ENCODE peak calls at places on chromosomes 3 and 15, in nine cellular contexts. U, C, W, Z, P, R, F, D and L are unnamed samples.

GRCh38 chr3:36192901-36193300 is 187.4 kb upstream of the STAC start:
- DNase-seq in U (no peak), C (no peak), W (no peak), Z (no peak), P (no peak), R (no peak), F (no peak), D (no peak), L (no peak)

GRCh38 chr3:178001670-178002101 is 534.5 kb upstream of the KCNMB2 start:
- DNase-seq in U (no peak), C (no peak), W (no peak), Z (no peak), P (no peak), R (no peak), F (no peak), D (no peak), L (no peak)

GRCh38 chr3:156782921-156783320 is 43.2 kb upstream of the LEKR1 start:
- DNase-seq in U (no peak), C (no peak), W (peak; percentile 18), Z (no peak), P (no peak), R (no peak), F (no peak), D (no peak), L (no peak)

GRCh38 chr3:120678984-120679383 is 3.1 kb downstream of the HGD start:
- DNase-seq in U (no peak), C (peak; percentile 24), W (peak; percentile 24), Z (no peak), P (no peak), R (no peak), F (no peak), D (peak; percentile 27), L (no peak)

GRCh38 chr3:151395806-151396205 is 11.3 kb upstream of the P2RY12 start:
- DNase-seq in U (no peak), C (no peak), W (peak; percentile 67), Z (no peak), P (peak; percentile 73), R (no peak), F (no peak), D (no peak), L (no peak)

GRCh38 chr15:43941555-43941954 is 114.8 kb downstream of the WDR76 start:
- DNase-seq in U (no peak), C (no peak), W (no peak), Z (no peak), P (no peak), R (peak; percentile 38), F (no peak), D (no peak), L (no peak)

GRCh38 chr15:74616996-74617395 is 1.4 kb downstream of the CLK3 start:
- DNase-seq in U (no peak), C (no peak), W (peak; percentile 9), Z (no peak), P (no peak), R (no peak), F (no peak), D (no peak), L (no peak)

GRCh38 chr3:27633224-27633545 is 88.9 kb downstream of the EOMES start:
- DNase-seq in U (no peak), C (no peak), W (peak; percentile 60), Z (no peak), P (no peak), R (no peak), F (no peak), D (no peak), L (no peak)

GRCh38 chr15:71249986-71250385 is 134.7 kb downstream of the THSD4 start:
- DNase-seq in U (no peak), C (no peak), W (no peak), Z (no peak), P (no peak), R (no peak), F (no peak), D (no peak), L (no peak)

GRCh38 chr3:179750720-179751328 is 98.0 kb downstream of the USP13 start:
- DNase-seq in U (no peak), C (no peak), W (peak; percentile 13), Z (no peak), P (no peak), R (no peak), F (peak; percentile 59), D (peak; percentile 17), L (no peak)

GRCh38 chr3:190701096-190701532 is 161.4 kb downstream of the GMNC start:
- DNase-seq in U (no peak), C (peak; percentile 61), W (peak; percentile 43), Z (peak; percentile 37), P (peak; percentile 27), R (peak; percentile 54), F (peak; percentile 66), D (peak; percentile 40), L (no peak)

GRCh38 chr3:42718338-42718737 is 15.7 kb upstream of the HHATL start:
- DNase-seq in U (no peak), C (no peak), W (no peak), Z (peak; percentile 4), P (no peak), R (no peak), F (no peak), D (no peak), L (no peak)

GRCh38 chr3:47705391-47705790 is 76.3 kb downstream of the SMARCC1 start:
- DNase-seq in U (no peak), C (no peak), W (no peak), Z (no peak), P (no peak), R (no peak), F (no peak), D (no peak), L (no peak)

GRCh38 chr15:62847900-62848489 is 194.6 kb upstream of the TPM1 start:
- DNase-seq in U (peak; percentile 86), C (peak; percentile 84), W (peak; percentile 50), Z (peak; percentile 83), P (no peak), R (peak; percentile 83), F (peak; percentile 90), D (peak; percentile 24), L (no peak)

GRCh38 chr3:102733811-102734574 is 299.2 kb downstream of the ZPLD1 start:
- DNase-seq in U (no peak), C (no peak), W (peak; percentile 89), Z (no peak), P (no peak), R (no peak), F (peak; percentile 37), D (no peak), L (no peak)

GRCh38 chr15:94743668-94744067 is 512.3 kb downstream of the MCTP2 start:
- DNase-seq in U (no peak), C (no peak), W (no peak), Z (no peak), P (peak; percentile 64), R (no peak), F (no peak), D (no peak), L (no peak)

GRCh38 chr15:72195101-72195511 is 2.5 kb downstream of the GRAMD2A start:
- DNase-seq in U (no peak), C (no peak), W (no peak), Z (no peak), P (peak; percentile 61), R (no peak), F (no peak), D (no peak), L (no peak)

GRCh38 chr3:134056464-134056891 is 26.8 kb upstream of the SLCO2A1 start:
- DNase-seq in U (no peak), C (no peak), W (peak; percentile 20), Z (no peak), P (no peak), R (no peak), F (no peak), D (no peak), L (no peak)

GRCh38 chr3:149765762-149766334 is 13.6 kb upstream of the COMMD2 start:
- DNase-seq in U (peak; percentile 39), C (no peak), W (peak; percentile 36), Z (no peak), P (no peak), R (no peak), F (peak; percentile 55), D (peak; percentile 37), L (no peak)

DNA sequence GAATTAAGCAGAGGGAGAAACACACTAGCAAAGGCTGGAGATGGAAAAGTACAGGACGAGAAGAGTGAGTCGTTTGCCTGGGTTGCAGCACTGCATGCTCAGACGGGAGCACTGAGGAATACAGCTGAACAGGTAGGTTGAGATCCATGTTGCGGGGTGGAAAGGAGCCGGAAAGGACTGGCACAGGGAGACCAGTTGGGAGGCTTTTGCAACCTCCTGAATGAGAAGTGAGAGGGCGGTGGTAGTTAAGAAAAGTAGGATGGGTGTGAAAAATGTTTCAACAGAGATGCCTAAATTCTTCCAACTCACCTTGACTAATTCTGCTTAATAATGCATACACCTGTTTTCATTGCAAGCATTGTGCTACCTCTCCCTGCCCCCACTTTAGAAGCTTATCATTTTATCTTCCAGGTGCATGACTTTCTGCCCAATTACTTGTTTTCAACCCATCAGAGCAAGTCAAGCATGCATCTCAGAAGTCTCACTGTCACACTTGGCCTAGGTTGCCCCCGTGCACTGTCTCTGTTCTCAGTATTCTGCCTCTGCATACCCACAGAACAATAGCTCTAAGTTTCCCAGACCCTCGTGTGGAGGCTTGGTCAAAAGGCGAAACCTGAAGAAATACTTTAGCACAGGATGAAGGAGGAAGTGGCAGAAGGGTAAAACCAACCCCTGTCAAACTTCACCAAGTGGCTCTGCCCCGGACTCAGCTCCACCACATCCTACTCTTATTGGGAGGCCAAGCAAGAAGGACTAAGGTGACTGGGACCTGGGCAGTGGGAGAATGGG is 199.3 kb upstream of the BCL6 start:
- DNase-seq in U (no peak), C (no peak), W (no peak), Z (no peak), P (no peak), R (no peak), F (no peak), D (peak; percentile 91), L (no peak)
- H3K4me1 ChIP-seq in U (no peaks in the 10 kb centered on the region), C (no peaks in the 10 kb centered on the region), W (peaks cover 5% of the 10 kb centered on the region), Z (peaks cover 2% of the 10 kb centered on the region), P (peaks cover 5% of the 10 kb centered on the region), R (no peaks in the 10 kb centered on the region), F (peaks cover 8% of the 10 kb centered on the region), D (peaks cover 100% of the 10 kb centered on the region), L (no peaks in the 10 kb centered on the region)

GRCh38 chr15:64014995-64015394 is 31.3 kb downstream of the DAPK2 start:
- DNase-seq in U (no peak), C (no peak), W (no peak), Z (no peak), P (no peak), R (no peak), F (no peak), D (no peak), L (no peak)
- H3K4me1 ChIP-seq in U (no peaks in the 10 kb centered on the region), C (peaks cover 19% of the 10 kb centered on the region), W (peaks cover 14% of the 10 kb centered on the region), Z (no peaks in the 10 kb centered on the region), P (peaks cover 56% of the 10 kb centered on the region), R (peaks cover 21% of the 10 kb centered on the region), F (no peaks in the 10 kb centered on the region), D (peaks cover 18% of the 10 kb centered on the region), L (no peaks in the 10 kb centered on the region)

GRCh38 chr3:129016725-129017530 is 15.8 kb downstream of the EFCC1 start:
- DNase-seq in U (no peak), C (peak; percentile 74), W (peak; percentile 35), Z (no peak), P (no peak), R (peak; percentile 79), F (no peak), D (peak; percentile 51), L (no peak)
- H3K4me1 ChIP-seq in U (no peaks in the 10 kb centered on the region), C (peaks cover 15% of the 10 kb centered on the region), W (peaks cover 7% of the 10 kb centered on the region), Z (no peaks in the 10 kb centered on the region), P (no peaks in the 10 kb centered on the region), R (peaks cover 26% of the 10 kb centered on the region), F (no peaks in the 10 kb centered on the region), D (peaks cover 32% of the 10 kb centered on the region), L (peaks cover 15% of the 10 kb centered on the region)

DNA sequence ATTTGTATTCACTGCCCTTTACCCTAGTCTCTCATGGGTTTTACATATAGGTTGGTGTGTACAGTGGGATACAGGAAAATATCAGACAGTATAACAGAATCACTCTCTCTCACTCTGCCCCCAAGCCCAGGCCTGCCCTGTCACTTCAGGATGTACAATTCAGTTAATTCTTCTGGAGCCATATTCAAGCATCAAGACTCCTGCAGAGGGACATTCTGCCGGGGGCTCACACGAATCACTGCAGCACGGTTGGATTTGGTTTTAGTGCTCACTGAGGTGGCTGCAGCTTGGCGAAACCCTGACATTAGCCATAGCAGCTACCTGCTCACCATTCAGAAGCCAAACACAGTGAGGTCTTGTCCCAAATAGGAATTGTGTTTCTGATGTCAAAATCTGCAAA is 83.0 kb downstream of the CHSY1 start:
- DNase-seq in U (no peak), C (no peak), W (no peak), Z (no peak), P (no peak), R (no peak), F (no peak), D (no peak), L (no peak)
- H3K4me1 ChIP-seq in U (peaks cover 4% of the 10 kb centered on the region), C (no peaks in the 10 kb centered on the region), W (peaks cover 37% of the 10 kb centered on the region), Z (no peaks in the 10 kb centered on the region), P (peaks cover 50% of the 10 kb centered on the region), R (peaks cover 7% of the 10 kb centered on the region), F (peaks cover 7% of the 10 kb centered on the region), D (no peaks in the 10 kb centered on the region), L (peaks cover 36% of the 10 kb centered on the region)